ENCODE peak calls at places on chromosomes 1 and 21, in nine cellular contexts. N is PC-3; C is kidney epithelial cell; F is left lung; U is ovary; J is fibroblast of pulmonary artery; K is right cardiac atrium; S is CD8-positive, alpha-beta memory T cell; H is mammary epithelial cell. Z is an unnamed sample.

GRCh38 chr1:172180886-172181285 is 239.6 kb upstream of the C1orf105 start:
- DNase-seq in N (no peak), C (no peak), F (peak; percentile 41), U (peak; percentile 42), J (peak; percentile 69), K (peak; percentile 77), S (peak; percentile 64), H (peak; percentile 3), Z (peak; percentile 33)

GRCh38 chr1:212914789-212915188 is 35.6 kb upstream of the VASH2 start:
- DNase-seq in N (no peak), C (no peak), F (no peak), U (no peak), J (no peak), K (no peak), S (no peak), H (no peak), Z (no peak)

GRCh38 chr21:28776251-28776650 is 216.4 kb downstream of the LTN1 start:
- DNase-seq in N (peak; percentile 21), C (no peak), F (no peak), U (no peak), J (peak; percentile 65), K (no peak), S (no peak), H (peak; percentile 67), Z (no peak)

GRCh38 chr1:10860682-10861081 is 64.2 kb upstream of the CASZ1 start:
- DNase-seq in N (no peak), C (no peak), F (peak; percentile 35), U (no peak), J (no peak), K (no peak), S (no peak), H (no peak), Z (no peak)

GRCh38 chr1:77639056-77639455 is 43.4 kb downstream of the ZZZ3 start:
- DNase-seq in N (peak; percentile 62), C (no peak), F (no peak), U (no peak), J (peak; percentile 63), K (no peak), S (no peak), H (peak; percentile 49), Z (no peak)

GRCh38 chr1:25945756-25946155 is 39.5 kb upstream of the STMN1 start:
- DNase-seq in N (no peak), C (no peak), F (no peak), U (no peak), J (no peak), K (no peak), S (no peak), H (no peak), Z (peak; percentile 66)

GRCh38 chr1:220487297-220487820 is 40.6 kb upstream of the MARK1 start:
- DNase-seq in N (peak; percentile 58), C (peak; percentile 79), F (no peak), U (no peak), J (peak; percentile 61), K (no peak), S (no peak), H (peak; percentile 90), Z (peak; percentile 32)

GRCh38 chr1:12622506-12622905 is 4.5 kb upstream of the DHRS3 start:
- DNase-seq in N (no peak), C (no peak), F (no peak), U (peak; percentile 44), J (no peak), K (peak; percentile 62), S (no peak), H (no peak), Z (no peak)

GRCh38 chr1:70360321-70360720 is 5.8 kb upstream of the ANKRD13C start:
- DNase-seq in N (peak; percentile 65), C (no peak), F (no peak), U (no peak), J (no peak), K (no peak), S (no peak), H (no peak), Z (no peak)

GRCh38 chr1:153670257-153670858 is 435 bp downstream of the ILF2 start:
- DNase-seq in N (no peak), C (no peak), F (no peak), U (no peak), J (no peak), K (no peak), S (no peak), H (no peak), Z (no peak)

GRCh38 chr21:45640001-45640887 is 3.3 kb upstream of the PCBP3 start:
- DNase-seq in N (no peak), C (no peak), F (no peak), U (no peak), J (no peak), K (no peak), S (no peak), H (no peak), Z (no peak)

GRCh38 chr1:62247391-62248168 is 52.9 kb downstream of the L1TD1 start:
- DNase-seq in N (no peak), C (no peak), F (no peak), U (no peak), J (no peak), K (no peak), S (no peak), H (no peak), Z (no peak)

GRCh38 chr1:221039616-221040015 is 160.4 kb downstream of the HLX start:
- DNase-seq in N (peak; percentile 44), C (no peak), F (no peak), U (no peak), J (peak; percentile 57), K (no peak), S (no peak), H (no peak), Z (no peak)

GRCh38 chr1:52057245-52057644 is 1.1 kb downstream of the BTF3L4 start:
- DNase-seq in N (no peak), C (no peak), F (no peak), U (no peak), J (no peak), K (no peak), S (no peak), H (no peak), Z (no peak)

GRCh38 chr1:42035205-42035829 is 116.6 kb upstream of the HIVEP3 start:
- DNase-seq in N (peak; percentile 65), C (peak; percentile 14), F (peak; percentile 71), U (no peak), J (peak; percentile 60), K (peak; percentile 92), S (peak; percentile 76), H (peak; percentile 61), Z (peak; percentile 31)

GRCh38 chr1:21939650-21940374 is 2.7 kb upstream of the HSPG2 start:
- DNase-seq in N (peak; percentile 93), C (peak; percentile 91), F (peak; percentile 79), U (peak; percentile 84), J (peak; percentile 97), K (peak; percentile 97), S (no peak), H (peak; percentile 98), Z (peak; percentile 78)

GRCh38 chr1:234919061-234919755 is 209.4 kb downstream of the TOMM20 start:
- DNase-seq in N (no peak), C (no peak), F (no peak), U (peak; percentile 52), J (no peak), K (peak; percentile 93), S (no peak), H (no peak), Z (no peak)

GRCh38 chr1:234920136-234920842 is 208.3 kb downstream of the TOMM20 start:
- DNase-seq in N (no peak), C (no peak), F (no peak), U (no peak), J (no peak), K (no peak), S (no peak), H (no peak), Z (no peak)

GRCh38 chr1:234917495-234918188 is 211.0 kb downstream of the TOMM20 start:
- DNase-seq in N (no peak), C (no peak), F (no peak), U (no peak), J (no peak), K (peak; percentile 70), S (no peak), H (no peak), Z (no peak)

GRCh38 chr1:234916840-234917239 is 211.8 kb downstream of the TOMM20 start:
- DNase-seq in N (no peak), C (no peak), F (no peak), U (no peak), J (no peak), K (no peak), S (no peak), H (no peak), Z (no peak)

GRCh38 chr1:234918216-234918841 is 210.3 kb downstream of the TOMM20 start:
- DNase-seq in N (no peak), C (no peak), F (no peak), U (no peak), J (peak; percentile 76), K (peak; percentile 80), S (no peak), H (no peak), Z (no peak)
- H3K4me3 ChIP-seq in N (no peak overlapping the region), C (no peak overlapping the region), F (no peak overlapping the region), U (no peak overlapping the region), J (no peak overlapping the region), K (no peak overlapping the region), S (no peak overlapping the region), H (no peak overlapping the region), Z (no peak overlapping the region)

GRCh38 chr1:174077755-174078490 is 55.8 kb upstream of the RC3H1 start:
- DNase-seq in N (no peak), C (no peak), F (no peak), U (no peak), J (no peak), K (no peak), S (no peak), H (no peak), Z (no peak)
- H3K4me3 ChIP-seq in N (no peak overlapping the region), C (no peak overlapping the region), F (no peak overlapping the region), U (no peak overlapping the region), J (no peak overlapping the region), K (no peak overlapping the region), S (no peak overlapping the region), H (no peak overlapping the region), Z (no peak overlapping the region)

DNA sequence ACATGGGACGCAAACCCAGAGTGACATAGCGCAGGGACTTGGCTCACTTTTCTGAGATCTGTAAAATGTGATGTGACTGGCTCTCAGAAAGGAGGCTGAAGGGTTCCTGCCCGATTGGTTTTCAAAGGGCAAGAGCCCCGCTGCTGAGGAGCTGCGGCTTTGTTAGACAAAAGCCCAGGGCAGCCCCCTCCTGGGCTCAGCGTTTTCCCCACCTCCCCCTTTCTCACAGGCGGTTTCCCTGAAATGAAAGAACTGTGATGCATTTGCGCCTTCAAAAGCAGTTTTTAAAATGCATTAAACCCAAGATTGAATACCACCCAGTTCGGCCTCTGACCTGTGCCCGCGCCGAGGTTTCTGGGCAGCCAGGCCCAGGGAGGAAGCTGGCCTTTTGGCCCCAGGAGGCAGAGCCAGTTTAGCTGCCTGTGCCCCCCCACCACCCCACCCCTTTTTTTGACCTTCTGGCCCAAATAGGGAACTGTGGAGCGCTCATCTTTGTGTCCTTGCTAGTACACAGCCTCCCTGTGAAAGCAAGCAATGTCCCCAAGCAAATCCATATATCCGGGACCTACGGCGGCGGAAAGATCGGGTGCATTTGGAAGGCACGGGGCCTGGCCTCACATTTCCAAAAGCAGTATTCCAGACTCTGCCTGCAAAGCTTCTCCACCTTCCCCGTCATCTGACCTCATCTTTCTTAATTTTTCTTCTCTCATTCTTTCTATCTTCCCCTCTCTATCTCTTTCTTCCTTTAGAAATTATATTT is 28.6 kb downstream of the CD247 start:
- DNase-seq in N (no peak), C (no peak), F (no peak), U (no peak), J (no peak), K (no peak), S (peak; percentile 54), H (no peak), Z (no peak)
- H3K4me3 ChIP-seq in N (no peak overlapping the region), C (no peak overlapping the region), F (no peak overlapping the region), U (no peak overlapping the region), J (no peak overlapping the region), K (no peak overlapping the region), S (peak overlapping the region; percentile 40), H (no peak overlapping the region), Z (no peak overlapping the region)

GRCh38 chr1:156420209-156421061 is 51.4 kb downstream of the RHBG start:
- DNase-seq in N (no peak), C (no peak), F (no peak), U (no peak), J (no peak), K (peak; percentile 60), S (peak; percentile 62), H (no peak), Z (no peak)
- H3K4me3 ChIP-seq in N (no peak overlapping the region), C (no peak overlapping the region), F (peak overlapping the region; percentile 42), U (no peak overlapping the region), J (no peak overlapping the region), K (peak overlapping the region; percentile 9), S (peak overlapping the region; percentile 62), H (no peak overlapping the region), Z (peak overlapping the region; percentile 38)